ENCODE peak calls at places on chromosomes 12 and 14, in nine cellular contexts. W, I, J, R, H, L, T, Z and U are unnamed samples.

GRCh38 chr14:68548194-68549056 is 244.4 kb downstream of the ZFP36L1 start:
- DNase-seq in W (peak), I (no peak), J (no peak), R (peak), H (no peak), L (peak), T (no peak), Z (peak), U (peak)

GRCh38 chr12:88310069-88310468 is 168.0 kb downstream of the TMTC3 start:
- DNase-seq in W (peak), I (no peak), J (no peak), R (no peak), H (no peak), L (no peak), T (no peak), Z (no peak), U (no peak)

GRCh38 chr12:119208626-119209061 is 29.9 kb downstream of the HSPB8 start:
- DNase-seq in W (no peak), I (no peak), J (no peak), R (peak), H (no peak), L (no peak), T (no peak), Z (no peak), U (no peak)

GRCh38 chr12:473863-474577 is 14.3 kb downstream of the B4GALNT3 start:
- DNase-seq in W (no peak), I (no peak), J (no peak), R (peak), H (no peak), L (no peak), T (no peak), Z (no peak), U (no peak)

GRCh38 chr12:111792155-111792876 is 25.6 kb downstream of the ALDH2 start:
- DNase-seq in W (no peak), I (no peak), J (no peak), R (peak), H (peak), L (peak), T (no peak), Z (no peak), U (no peak)

GRCh38 chr14:34258318-34258717 is 203.7 kb downstream of the SPTSSA start:
- DNase-seq in W (no peak), I (no peak), J (no peak), R (peak), H (no peak), L (no peak), T (no peak), Z (no peak), U (no peak)

GRCh38 chr12:129696952-129697351 is 206.9 kb downstream of the TMEM132D start:
- DNase-seq in W (no peak), I (no peak), J (no peak), R (no peak), H (no peak), L (no peak), T (no peak), Z (peak), U (peak)

GRCh38 chr12:124927325-124928094 is 13.1 kb upstream of the UBC start:
- DNase-seq in W (peak), I (peak), J (peak), R (peak), H (peak), L (peak), T (peak), Z (peak), U (no peak)

GRCh38 chr14:37903561-37904191 is 304.0 kb upstream of the SSTR1 start:
- DNase-seq in W (peak), I (no peak), J (no peak), R (peak), H (no peak), L (no peak), T (no peak), Z (peak), U (peak)

GRCh38 chr14:91942946-91943345 is 4.5 kb downstream of the FBLN5 start:
- DNase-seq in W (no peak), I (no peak), J (no peak), R (no peak), H (no peak), L (no peak), T (no peak), Z (no peak), U (no peak)

GRCh38 chr12:5171701-5172100 is 128.0 kb downstream of the KCNA5 start:
- DNase-seq in W (peak), I (no peak), J (no peak), R (peak), H (no peak), L (no peak), T (no peak), Z (peak), U (no peak)

GRCh38 chr12:68175566-68176033 is 16.1 kb upstream of the IFNG start:
- DNase-seq in W (no peak), I (peak), J (peak), R (peak), H (no peak), L (no peak), T (peak), Z (no peak), U (no peak)

GRCh38 chr14:96811265-96811664 is 14.1 kb downstream of the VRK1 start:
- DNase-seq in W (no peak), I (no peak), J (no peak), R (no peak), H (no peak), L (no peak), T (no peak), Z (no peak), U (no peak)

GRCh38 chr14:100317897-100318808 is 5.0 kb upstream of the SLC25A47 start:
- DNase-seq in W (peak), I (peak), J (peak), R (no peak), H (peak), L (peak), T (peak), Z (no peak), U (no peak)

GRCh38 chr12:130909111-130909510 is 37.2 kb downstream of the RAN start:
- DNase-seq in W (no peak), I (no peak), J (no peak), R (no peak), H (no peak), L (peak), T (no peak), Z (no peak), U (no peak)

GRCh38 chr12:113837059-113837458 is 129.1 kb downstream of the RBM19 start:
- DNase-seq in W (no peak), I (no peak), J (no peak), R (no peak), H (no peak), L (no peak), T (no peak), Z (no peak), U (no peak)

GRCh38 chr12:59847127-59847526 is 251.3 kb downstream of the SLC16A7 start:
- DNase-seq in W (no peak), I (no peak), J (no peak), R (no peak), H (no peak), L (no peak), T (no peak), Z (no peak), U (no peak)

GRCh38 chr12:6334359-6334758 is 7.5 kb downstream of the TNFRSF1A start:
- DNase-seq in W (no peak), I (no peak), J (no peak), R (no peak), H (no peak), L (no peak), T (no peak), Z (no peak), U (no peak)